ENCODE peak calls at places on chromosome 4, in eight cellular contexts. K is endothelial cell, C is dorsolateral prefrontal cortex, H is AG08396, Y is fibroblast of the aortic adventitia, Z is activated T-helper 1 cell treated with Interleukin-2 at 50 U/mL for 16 hours, X is DMS153, W is T-helper 2 cell. E is an unnamed sample.

GRCh38 chr4:54937501-54937900 is 187.9 kb downstream of the KDR start:
- DNase-seq in K (no peak), C (no peak), H (no peak), Y (no peak), Z (no peak), X (no peak), W (no peak), E (no peak)

GRCh38 chr4:6079965-6080364 is 61.7 kb upstream of the C4orf50 start:
- DNase-seq in K (no peak), C (no peak), H (no peak), Y (no peak), Z (no peak), X (no peak), W (no peak), E (no peak)

GRCh38 chr4:152853293-152853692 is 73.5 kb downstream of the ARFIP1 start:
- DNase-seq in K (no peak), C (no peak), H (no peak), Y (no peak), Z (no peak), X (no peak), W (no peak), E (no peak)

GRCh38 chr4:61277785-61278184 is 77.7 kb downstream of the ADGRL3 start:
- DNase-seq in K (no peak), C (no peak), H (no peak), Y (no peak), Z (no peak), X (peak; percentile 49), W (no peak), E (no peak)

GRCh38 chr4:137083571-137083970 is 448.7 kb downstream of the PCDH18 start:
- DNase-seq in K (no peak), C (no peak), H (no peak), Y (peak; percentile 2), Z (no peak), X (no peak), W (no peak), E (no peak)

GRCh38 chr4:20859097-20859781 is 159.0 kb downstream of the PACRGL start:
- DNase-seq in K (no peak), C (no peak), H (no peak), Y (no peak), Z (no peak), X (no peak), W (no peak), E (no peak)

GRCh38 chr4:54395013-54395527 is 166.0 kb downstream of the PDGFRA start:
- DNase-seq in K (no peak), C (no peak), H (no peak), Y (no peak), Z (no peak), X (no peak), W (no peak), E (no peak)

GRCh38 chr4:71713611-71714203 is 70.2 kb downstream of the GC start:
- DNase-seq in K (no peak), C (no peak), H (peak; percentile 12), Y (peak; percentile 85), Z (no peak), X (peak; percentile 22), W (peak; percentile 1), E (peak; percentile 21)

GRCh38 chr4:14812101-14812500 is 190.2 kb upstream of the CPEB2 start:
- DNase-seq in K (no peak), C (no peak), H (no peak), Y (peak; percentile 6), Z (no peak), X (no peak), W (no peak), E (no peak)

GRCh38 chr4:15778742-15779231 is 659 bp downstream of the CD38 start:
- DNase-seq in K (peak; percentile 7), C (no peak), H (peak; percentile 29), Y (peak; percentile 16), Z (no peak), X (no peak), W (peak; percentile 51), E (no peak)

GRCh38 chr4:8239661-8240060 is 29.9 kb upstream of the HTRA3 start:
- DNase-seq in K (no peak), C (no peak), H (no peak), Y (no peak), Z (no peak), X (no peak), W (no peak), E (no peak)

GRCh38 chr4:1839306-1839705 is 16.6 kb downstream of the LETM1 start:
- DNase-seq in K (no peak), C (no peak), H (no peak), Y (no peak), Z (no peak), X (no peak), W (no peak), E (no peak)

GRCh38 chr4:111991797-111992196 is 153.5 kb upstream of the FAM241A start:
- DNase-seq in K (no peak), C (no peak), H (peak; percentile 47), Y (peak; percentile 59), Z (no peak), X (no peak), W (no peak), E (no peak)